ENCODE peak calls at places on chromosomes 4 and X, in nine cellular contexts. A is NCI-H2081; X is activated CD4-positive, alpha-beta T cell treated with anti-CD3 and anti-CD28 coated beads for 1 hour; O is Right ventricle myocardium superior; L is midbrain; N is fibroblast of the aortic adventitia; H is lung; P is NCI-H1417; B is dorsolateral prefrontal cortex. K is an unnamed sample.
A peak's percentile ranks its signal among the peaks of the same experiment; 100 is the strongest.

GRCh38 chr4:171857302-171858005 is 44.2 kb downstream of the GALNTL6 start:
- DNase-seq in A (no peak), B (no peak), L (no peak), X (no peak), N (no peak), H (no peak), O (no peak), P (no peak), K (peak; percentile 83)

GRCh38 chr4:82517043-82517442 is 44.7 kb downstream of the TMEM150C start:
- DNase-seq in B (no peak), X (no peak), N (peak; percentile 51), L (no peak), P (no peak), H (no peak), A (no peak), O (no peak), K (peak; percentile 15)

GRCh38 chrX:24720036-24720435 is 26.3 kb downstream of the POLA1 start:
- DNase-seq in N (no peak), L (no peak), B (no peak), H (no peak), O (no peak), P (no peak), A (no peak), X (no peak), K (no peak)

GRCh38 chrX:24396236-24396929 is 35.9 kb downstream of the SUPT20HL1 start:
- DNase-seq in B (no peak), L (no peak), N (peak; percentile 81), X (no peak), P (no peak), A (no peak), H (no peak), O (no peak), K (peak; percentile 72)

GRCh38 chr4:38109896-38110295 is 149.7 kb downstream of the PTTG2 start:
- DNase-seq in L (no peak), H (no peak), N (no peak), B (no peak), O (no peak), A (no peak), P (no peak), X (no peak), K (no peak)

GRCh38 chr4:8737601-8738279 is 133.9 kb downstream of the HMX1 start:
- DNase-seq in O (no peak), H (no peak), N (no peak), X (no peak), A (no peak), P (no peak), L (no peak), B (no peak), K (no peak)

GRCh38 chr4:87543835-87544461 is 14.8 kb upstream of the SPARCL1 start:
- DNase-seq in B (peak; percentile 37), H (no peak), P (peak; percentile 39), O (no peak), N (peak; percentile 75), L (peak; percentile 48), A (no peak), X (no peak), K (peak; percentile 68)

GRCh38 chr4:83890231-83890630 is 354.3 kb downstream of the GPAT3 start:
- DNase-seq in N (peak; percentile 37), A (no peak), H (no peak), O (no peak), X (no peak), L (no peak), B (no peak), P (no peak), K (peak; percentile 21)

GRCh38 chr4:42172391-42172790 is 19.9 kb upstream of the BEND4 start:
- DNase-seq in L (no peak), P (no peak), O (no peak), B (no peak), X (no peak), A (no peak), N (no peak), H (no peak), K (no peak)